ENCODE peak calls at places on chromosomes 6 and 20, in ten cellular contexts. K is lower leg skin, Q is heart left ventricle, U is BJ, D is HCT116, T is astrocyte, C is kidney epithelial cell, A is mammary epithelial cell, W is heart right ventricle, L is foreskin fibroblast. M is an unnamed sample.

GRCh38 chr6:45900808-45901752 is 114.6 kb downstream of the CLIC5 start:
- DNase-seq in U (no peak), T (peak; percentile 36), C (no peak), D (no peak), Q (no peak), A (no peak), L (no peak), K (no peak), W (no peak), M (no peak)

GRCh38 chr6:83546636-83547035 is 34.3 kb downstream of the PRSS35 start:
- DNase-seq in C (no peak), Q (no peak), T (no peak), L (no peak), K (no peak), U (no peak), A (no peak), D (no peak), W (no peak), M (no peak)

GRCh38 chr6:22545051-22545450 is 24.3 kb upstream of the HDGFL1 start:
- DNase-seq in U (no peak), C (no peak), K (no peak), A (no peak), Q (no peak), L (no peak), T (no peak), D (no peak), W (no peak), M (no peak)

GRCh38 chr20:11047559-11047958 is 373.8 kb upstream of the JAG1 start:
- DNase-seq in T (peak; percentile 83), U (no peak), D (no peak), A (peak; percentile 81), Q (no peak), W (no peak), K (no peak), C (peak; percentile 39), L (no peak), M (no peak)

GRCh38 chr20:22379472-22379871 is 204.9 kb downstream of the FOXA2 start:
- DNase-seq in W (no peak), Q (no peak), U (no peak), C (peak; percentile 48), T (peak; percentile 25), K (no peak), A (peak; percentile 99), D (peak; percentile 77), L (peak; percentile 9), M (no peak)

GRCh38 chr6:54431466-54431865 is 123.2 kb downstream of the TINAG start:
- DNase-seq in W (no peak), Q (no peak), U (no peak), T (no peak), L (peak; percentile 62), C (no peak), K (no peak), D (no peak), A (no peak), M (no peak)

GRCh38 chr6:4415549-4415948 is 280.2 kb upstream of the ECI2 start:
- DNase-seq in W (no peak), K (no peak), D (no peak), T (no peak), C (no peak), L (no peak), U (no peak), A (no peak), Q (no peak), M (no peak)

GRCh38 chr6:16129623-16130243 is 847 bp downstream of the MYLIP start:
- DNase-seq in W (peak; percentile 26), A (peak; percentile 29), T (no peak), U (no peak), L (no peak), D (no peak), K (peak; percentile 40), C (no peak), Q (no peak), M (no peak)

GRCh38 chr20:48686238-48687096 is 141.3 kb downstream of the PREX1 start:
- DNase-seq in C (no peak), W (peak; percentile 42), A (no peak), U (no peak), K (no peak), T (no peak), L (peak; percentile 35), Q (peak; percentile 48), D (no peak), M (peak; percentile 52)

GRCh38 chr20:62719250-62719945 is 10.8 kb downstream of the NTSR1 start:
- DNase-seq in Q (no peak), C (no peak), L (no peak), K (no peak), A (no peak), W (no peak), D (no peak), T (peak; percentile 41), U (no peak), M (no peak)

GRCh38 chr20:58228103-58228483 is 360 bp downstream of the ANKRD60 start:
- DNase-seq in C (no peak), D (no peak), T (no peak), U (no peak), A (no peak), L (no peak), W (no peak), Q (no peak), K (no peak), M (no peak)

GRCh38 chr20:48100483-48100882 is 315.2 kb upstream of the SULF2 start:
- DNase-seq in K (no peak), T (no peak), A (no peak), Q (no peak), W (no peak), U (no peak), D (no peak), C (no peak), L (no peak), M (no peak)

GRCh38 chr20:6699931-6700562 is 67.4 kb upstream of the BMP2 start:
- DNase-seq in T (no peak), K (no peak), A (no peak), L (no peak), D (no peak), Q (no peak), C (no peak), U (no peak), W (no peak), M (no peak)

DNA sequence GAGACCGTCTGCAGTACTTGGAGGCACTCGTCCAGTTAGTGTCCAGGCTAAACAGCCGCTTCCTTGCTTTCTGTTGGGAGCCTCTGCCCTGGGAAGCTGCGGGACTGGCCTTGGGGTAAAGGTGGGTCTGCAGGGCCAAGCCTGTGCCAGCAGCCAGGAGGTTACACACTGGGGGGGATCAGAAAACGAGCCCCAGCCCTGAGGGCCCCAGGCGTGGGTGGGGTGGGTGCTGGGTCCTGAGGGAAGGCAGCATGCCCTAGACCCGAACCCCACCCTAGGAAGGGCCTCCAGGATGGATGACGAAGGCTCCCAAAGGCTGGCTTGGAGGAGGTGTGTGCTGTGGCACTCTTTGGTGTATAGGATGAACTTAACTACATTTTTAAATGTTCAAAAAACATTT is 335.2 kb downstream of the ZFAND3 start:
- DNase-seq in U (no peak), K (no peak), W (no peak), L (no peak), A (no peak), C (no peak), D (no peak), T (no peak), Q (no peak), M (no peak)
- H3K4me3 ChIP-seq in U (no peak overlapping the region), K (no peak overlapping the region), W (no peak overlapping the region), L (no peak overlapping the region), A (no peak overlapping the region), C (no peak overlapping the region), D (no peak overlapping the region), T (no peak overlapping the region), Q (no peak overlapping the region), M (no peak overlapping the region)

DNA sequence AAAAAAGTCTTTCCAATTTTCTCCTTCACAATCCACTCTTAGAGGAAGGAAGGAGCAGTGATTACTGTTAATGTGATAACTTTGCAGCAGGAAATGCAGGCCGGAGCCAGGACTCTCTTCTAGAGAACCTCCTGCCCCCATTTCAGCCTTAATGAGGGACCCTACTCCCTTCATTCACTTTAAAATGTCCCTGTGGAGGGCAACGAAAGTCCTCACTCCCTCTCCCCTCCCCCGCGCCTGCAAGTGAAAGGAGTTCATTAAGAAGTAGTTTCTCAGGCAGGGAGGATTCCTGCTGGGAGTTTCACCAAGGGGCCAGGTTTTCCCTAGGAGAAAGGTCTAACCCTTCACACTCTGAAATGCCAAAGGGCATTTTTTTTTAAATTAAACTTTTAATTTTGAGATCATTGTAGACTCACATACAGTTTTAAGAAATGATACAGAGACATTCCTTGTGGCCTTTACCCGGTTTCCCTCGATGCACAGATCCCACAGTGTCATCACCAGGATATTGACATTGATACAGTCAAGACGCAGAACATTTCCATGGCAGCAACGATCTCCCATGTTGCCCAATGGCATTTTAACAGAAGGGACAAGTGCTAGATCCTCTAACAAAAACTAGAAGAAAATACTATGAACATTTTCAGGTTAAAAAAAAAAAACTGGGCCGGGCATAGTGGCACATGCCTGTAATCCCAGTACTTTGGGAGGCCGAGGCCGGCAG is 6.8 kb upstream of the COMMD7 start:
- DNase-seq in K (no peak), T (no peak), W (no peak), L (no peak), U (no peak), A (no peak), Q (no peak), D (no peak), C (no peak), M (no peak)
- H3K4me3 ChIP-seq in K (no peak overlapping the region), T (no peak overlapping the region), W (no peak overlapping the region), L (no peak overlapping the region), U (no peak overlapping the region), A (no peak overlapping the region), Q (no peak overlapping the region), D (no peak overlapping the region), C (no peak overlapping the region), M (no peak overlapping the region)

GRCh38 chr6:106614592-106615301 is 14.6 kb downstream of the RTN4IP1 start:
- DNase-seq in K (no peak), T (no peak), W (no peak), U (no peak), C (no peak), Q (no peak), D (no peak), L (no peak), A (no peak), M (no peak)
- H3K4me3 ChIP-seq in K (no peak overlapping the region), T (no peak overlapping the region), W (no peak overlapping the region), U (no peak overlapping the region), C (no peak overlapping the region), Q (no peak overlapping the region), D (no peak overlapping the region), L (no peak overlapping the region), A (no peak overlapping the region), M (no peak overlapping the region)

GRCh38 chr6:121533321-121533841 is 97.9 kb downstream of the GJA1 start:
- DNase-seq in T (no peak), A (peak; percentile 83), K (no peak), D (no peak), L (no peak), W (no peak), C (no peak), Q (no peak), U (no peak), M (no peak)

GRCh38 chr6:121526282-121526681 is 90.8 kb downstream of the GJA1 start:
- DNase-seq in Q (no peak), W (no peak), U (no peak), K (no peak), D (no peak), L (no peak), C (no peak), T (no peak), A (no peak), M (no peak)

DNA sequence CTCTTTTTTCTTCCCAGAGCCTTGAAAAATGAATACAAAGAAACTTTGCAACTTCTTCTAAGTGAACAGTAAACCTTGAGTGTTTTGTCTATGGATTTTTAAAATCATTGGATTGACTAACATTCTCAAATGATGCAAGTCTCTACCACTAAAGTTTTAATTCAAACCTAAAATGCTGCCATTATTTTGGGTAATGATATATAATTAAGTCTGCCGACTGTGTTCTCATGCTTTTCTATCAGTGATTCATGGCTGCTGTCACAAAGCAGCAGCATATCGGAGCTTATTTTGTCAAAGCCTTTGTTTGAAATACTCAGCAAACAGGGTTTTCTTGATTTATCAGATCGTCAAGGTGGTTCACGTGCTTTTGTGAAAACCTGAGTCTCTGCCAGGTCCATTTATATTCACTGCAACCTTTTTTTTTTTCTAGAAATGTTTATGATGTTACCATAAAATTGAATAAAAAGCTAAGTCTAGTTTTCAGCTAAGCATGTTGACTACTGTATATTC is 96.3 kb downstream of the GJA1 start:
- DNase-seq in U (no peak), Q (no peak), W (no peak), K (no peak), T (no peak), D (no peak), C (no peak), L (no peak), A (no peak), M (no peak)
- H3K4me3 ChIP-seq in U (no peak overlapping the region), Q (no peak overlapping the region), W (no peak overlapping the region), K (no peak overlapping the region), T (no peak overlapping the region), D (no peak overlapping the region), C (no peak overlapping the region), L (no peak overlapping the region), A (no peak overlapping the region), M (no peak overlapping the region)

M was measured in aorta.